ENCODE peak calls at places on chromosome 13, in four cellular contexts. E is GM12878, A is GM12891, O is K562. P is an unnamed sample.
A peak's percentile ranks its signal among the peaks of the same experiment; 100 is the strongest.

GRCh38 chr13:25869941-25870340 is 181.9 kb downstream of the SHISA2 start:
- DNase-seq in E (no peak), A (no peak), O (no peak), P (no peak)

GRCh38 chr13:110127986-110128511 is 178.9 kb downstream of the COL4A1 start:
- DNase-seq in E (no peak), A (no peak), O (no peak), P (no peak)

GRCh38 chr13:97757807-97758206 is 195.7 kb upstream of the IPO5 start:
- DNase-seq in E (no peak), A (no peak), O (no peak), P (no peak)

GRCh38 chr13:72208112-72208645 is 341.2 kb upstream of the DACH1 start:
- DNase-seq in E (no peak), A (no peak), O (no peak), P (no peak)

GRCh38 chr13:28705734-28706133 is 13.0 kb downstream of the SLC46A3 start:
- DNase-seq in E (no peak), A (no peak), O (no peak), P (no peak)

GRCh38 chr13:33918199-33918932 is 100.4 kb downstream of the RFC3 start:
- DNase-seq in E (no peak), A (no peak), O (no peak), P (peak; percentile 68)

GRCh38 chr13:60448907-60449510 is 52.0 kb downstream of the TDRD3 start:
- DNase-seq in E (no peak), A (no peak), O (peak; percentile 49), P (peak; percentile 45)

GRCh38 chr13:108895220-108895704 is 265.9 kb downstream of the MYO16 start:
- DNase-seq in E (no peak), A (no peak), O (peak; percentile 48), P (peak; percentile 36)

GRCh38 chr13:50357586-50358118 is 342.4 kb downstream of the KCNRG start:
- DNase-seq in E (no peak), A (no peak), O (peak; percentile 65), P (no peak)

GRCh38 chr13:20525144-20525600 is 485 bp downstream of the CRYL1 start:
- DNase-seq in E (no peak), A (no peak), O (peak; percentile 30), P (no peak)

GRCh38 chr13:94416454-94417080 is 62.9 kb downstream of the DCT start:
- DNase-seq in E (no peak), A (no peak), O (peak; percentile 44), P (peak; percentile 21)

GRCh38 chr13:87089391-87089790 is 581.8 kb upstream of the SLITRK5 start:
- DNase-seq in E (no peak), A (no peak), O (no peak), P (no peak)

GRCh38 chr13:33480561-33480960 is 195.0 kb upstream of the STARD13 start:
- DNase-seq in E (no peak), A (no peak), O (no peak), P (no peak)

GRCh38 chr13:109123971-109124370 is 494.6 kb downstream of the MYO16 start:
- DNase-seq in E (no peak), A (no peak), O (no peak), P (no peak)

GRCh38 chr13:94272038-94272437 is 207.4 kb downstream of the DCT start:
- DNase-seq in E (no peak), A (no peak), O (no peak), P (no peak)

GRCh38 chr13:82962422-82962821 is 919.9 kb downstream of the SLITRK1 start:
- DNase-seq in E (no peak), A (no peak), O (peak; percentile 13), P (no peak)
- TF ChIP-seq SPI1 in E (no peak), A (no peak), O (no peak), P (no peak)

GRCh38 chr13:99486996-99487395 is 14.3 kb upstream of the TM9SF2 start:
- DNase-seq in E (no peak), A (no peak), O (peak; percentile 7), P (no peak)
- TF ChIP-seq SPI1 in E (no peak), A (no peak), O (no peak), P (no peak)

GRCh38 chr13:40439928-40440327 is 226.5 kb downstream of the FOXO1 start:
- DNase-seq in E (no peak), A (no peak), O (no peak), P (no peak)
- TF ChIP-seq SPI1 in E (no peak), A (no peak), O (no peak), P (no peak)

DNA sequence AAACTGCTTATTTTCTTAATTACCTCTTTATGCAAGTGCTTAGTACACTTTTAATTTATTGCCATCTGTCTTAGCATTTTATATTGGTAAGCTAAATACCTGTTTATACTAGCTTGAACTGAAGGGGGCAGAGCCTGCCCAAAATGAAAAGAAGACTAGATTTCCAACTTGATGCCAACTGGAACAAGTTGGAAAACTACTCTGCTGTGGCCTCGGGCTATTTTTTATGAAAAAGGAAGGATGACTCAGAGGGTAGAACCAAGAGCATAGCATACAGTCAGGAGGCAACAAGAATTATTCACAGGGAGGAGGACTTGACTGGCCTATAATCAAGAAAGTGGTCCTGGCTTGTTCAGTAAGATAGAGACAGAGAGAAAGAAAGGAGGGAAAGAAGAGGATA is 150.3 kb downstream of the NDFIP2 start:
- DNase-seq in E (no peak), A (no peak), O (no peak), P (no peak)
- TF ChIP-seq SPI1 in E (no peak), A (no peak), O (no peak), P (no peak)

DNA sequence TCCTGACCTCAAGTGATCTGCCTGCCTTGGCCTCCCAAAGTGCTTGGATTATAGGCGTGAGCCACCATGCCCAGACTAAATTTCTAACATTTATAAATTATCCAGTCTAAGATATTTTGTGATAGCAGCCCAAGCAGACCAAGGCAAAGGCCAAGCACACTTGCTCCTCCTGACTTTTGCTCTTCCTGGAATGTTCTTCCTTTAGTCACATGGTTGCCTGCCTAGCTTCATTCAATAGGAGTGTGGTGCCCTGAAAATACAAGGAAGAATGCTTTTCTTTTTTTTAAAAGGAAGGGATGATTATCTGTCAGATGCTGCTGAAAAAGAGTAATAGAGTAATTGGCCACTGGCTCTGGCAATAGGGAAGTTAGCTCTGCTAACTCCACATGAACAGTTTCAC is 47.0 kb downstream of the USPL1 start:
- DNase-seq in E (no peak), A (no peak), O (no peak), P (no peak)
- TF ChIP-seq SPI1 in E (no peak), A (no peak), O (no peak), P (no peak)

GRCh38 chr13:49225358-49226042 is 5.4 kb downstream of the MLNR start:
- DNase-seq in E (no peak), A (no peak), O (no peak), P (no peak)
- TF ChIP-seq SPI1 in E (no peak), A (no peak), O (no peak), P (peak; percentile 26)

GRCh38 chr13:31042084-31042483 is 109.6 kb downstream of the TEX26 start:
- DNase-seq in E (no peak), A (no peak), O (no peak), P (no peak)

GRCh38 chr13:31037874-31038475 is 105.5 kb downstream of the TEX26 start:
- DNase-seq in E (no peak), A (no peak), O (no peak), P (no peak)

GRCh38 chr13:31036717-31037116 is 104.3 kb downstream of the TEX26 start:
- DNase-seq in E (no peak), A (no peak), O (no peak), P (no peak)

GRCh38 chr13:31037351-31037750 is 104.9 kb downstream of the TEX26 start:
- DNase-seq in E (no peak), A (no peak), O (no peak), P (no peak)

DNA sequence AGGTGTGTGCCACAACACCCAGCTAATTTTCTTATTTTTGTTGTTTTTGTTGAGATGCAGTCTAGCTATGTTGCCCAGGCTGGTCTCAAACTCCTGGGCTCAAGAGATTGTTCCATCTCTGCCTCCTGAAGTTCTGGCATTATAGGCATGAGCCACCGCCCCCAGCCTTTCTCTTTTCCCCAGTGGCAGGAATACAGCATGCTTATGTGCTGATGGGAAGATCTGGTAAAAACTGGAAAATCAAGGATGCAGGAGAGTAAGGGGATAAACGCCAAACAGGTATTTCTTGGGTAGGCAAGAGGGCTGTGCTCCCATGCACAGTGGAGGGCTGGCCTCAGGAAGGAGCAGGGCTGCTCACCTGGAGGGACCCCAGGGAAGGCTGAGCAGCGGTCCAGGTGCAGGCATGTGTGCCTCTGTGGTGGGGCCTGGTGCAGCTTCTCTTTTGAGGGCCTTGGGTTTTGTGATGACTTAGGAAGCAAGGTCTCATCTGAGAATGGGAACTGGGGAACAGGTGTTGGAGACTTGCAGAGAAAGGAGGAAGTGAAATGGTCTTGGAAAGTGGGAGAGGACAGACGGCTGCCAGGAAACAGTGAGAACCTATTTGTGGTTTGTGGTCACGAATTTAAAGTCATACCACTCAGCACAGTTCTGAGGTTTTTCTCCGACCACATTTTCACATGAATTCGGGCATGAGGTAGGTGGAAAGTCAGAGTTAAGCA is 106.5 kb downstream of the TEX26 start:
- DNase-seq in E (peak; percentile 84), A (peak; percentile 37), O (no peak), P (peak; percentile 89)
- TF ChIP-seq SPI1 in E (peak; percentile 91), A (peak; percentile 94), O (peak; percentile 61), P (peak; percentile 99)

DNA sequence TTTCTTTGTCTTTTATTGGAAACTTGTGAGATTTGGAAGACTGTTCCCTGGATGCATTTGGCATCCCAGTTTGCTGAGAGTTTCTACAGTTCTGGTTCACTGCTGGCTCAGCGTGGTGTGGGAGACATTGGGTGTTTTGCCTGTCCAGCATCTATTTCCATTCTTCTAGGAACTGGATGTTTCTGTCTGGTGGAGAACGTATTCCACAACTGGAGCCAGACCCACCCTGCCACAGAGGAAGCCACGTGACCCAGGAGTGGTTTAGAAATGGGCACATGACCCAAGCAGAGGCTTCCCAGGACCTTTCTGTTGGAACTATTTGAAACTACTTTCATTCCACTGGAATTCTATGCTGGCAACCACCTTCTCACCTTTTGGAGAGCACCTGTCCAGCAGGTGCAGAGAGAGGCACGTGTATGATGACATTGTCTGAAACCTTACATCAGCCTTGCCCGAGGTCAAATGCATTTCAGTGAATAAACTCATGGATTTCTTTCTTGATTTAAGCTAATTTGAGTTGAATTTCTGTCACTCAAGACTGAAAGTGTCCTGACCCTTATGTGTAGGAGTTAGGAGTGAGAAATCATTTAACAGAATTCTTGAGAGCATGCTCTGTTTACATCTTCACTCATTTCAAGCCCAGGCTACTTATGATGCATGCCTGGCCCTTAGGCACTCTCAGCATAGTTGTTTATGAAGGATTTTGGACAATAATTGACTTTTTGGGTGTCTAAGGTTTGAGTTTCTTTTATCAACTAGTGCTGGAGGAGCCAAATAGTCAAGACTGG is 121.8 kb downstream of the AKAP11 start:
- DNase-seq in E (no peak), A (no peak), O (no peak), P (no peak)
- TF ChIP-seq SPI1 in E (no peak), A (no peak), O (no peak), P (no peak)